ENCODE peak calls at places on chromosomes 16 and 17, in six cellular contexts. One of them, this sample, is unnamed.

GRCh38 chr17:15409721-15410247 is 57.6 kb downstream of the CDRT4 start:
- DNase-seq in RWPE2: no peak
- DNase-seq in tibial artery: peak; percentile 67
- DNase-seq in kidney: no peak
- DNase-seq in CD4-positive, CD25-positive, alpha-beta regulatory T cell: no peak
- DNase-seq in right atrium auricular region: peak; percentile 81
- DNase-seq in this sample: no peak

GRCh38 chr17:61335845-61336655 is 63.6 kb upstream of the TBX2 start:
- DNase-seq in tibial artery: no peak
- DNase-seq in right atrium auricular region: no peak
- DNase-seq in RWPE2: no peak
- DNase-seq in CD4-positive, CD25-positive, alpha-beta regulatory T cell: no peak
- DNase-seq in kidney: no peak
- DNase-seq in this sample: peak; percentile 85

GRCh38 chr17:30124273-30124796 is 7.7 kb downstream of the NSRP1 start:
- DNase-seq in right atrium auricular region: no peak
- DNase-seq in tibial artery: no peak
- DNase-seq in CD4-positive, CD25-positive, alpha-beta regulatory T cell: no peak
- DNase-seq in RWPE2: no peak
- DNase-seq in kidney: no peak
- DNase-seq in this sample: no peak

GRCh38 chr17:10149573-10150399 is 48.6 kb downstream of the GAS7 start:
- DNase-seq in right atrium auricular region: no peak
- DNase-seq in RWPE2: no peak
- DNase-seq in tibial artery: no peak
- DNase-seq in kidney: no peak
- DNase-seq in CD4-positive, CD25-positive, alpha-beta regulatory T cell: peak; percentile 36
- DNase-seq in this sample: no peak

GRCh38 chr17:39551879-39552278 is 55.8 kb downstream of the NEUROD2 start:
- DNase-seq in CD4-positive, CD25-positive, alpha-beta regulatory T cell: no peak
- DNase-seq in right atrium auricular region: no peak
- DNase-seq in tibial artery: no peak
- DNase-seq in RWPE2: no peak
- DNase-seq in kidney: no peak
- DNase-seq in this sample: no peak

GRCh38 chr16:1192384-1193073 is 32.5 kb downstream of the TPSG1 start:
- DNase-seq in tibial artery: no peak
- DNase-seq in CD4-positive, CD25-positive, alpha-beta regulatory T cell: no peak
- DNase-seq in RWPE2: no peak
- DNase-seq in kidney: no peak
- DNase-seq in right atrium auricular region: no peak
- DNase-seq in this sample: no peak

GRCh38 chr17:8235676-8236075 is 12.2 kb downstream of the CTC1 start:
- DNase-seq in CD4-positive, CD25-positive, alpha-beta regulatory T cell: no peak
- DNase-seq in RWPE2: no peak
- DNase-seq in right atrium auricular region: no peak
- DNase-seq in kidney: peak; percentile 32
- DNase-seq in tibial artery: no peak
- DNase-seq in this sample: no peak

GRCh38 chr17:40568074-40568836 is 3.0 kb upstream of the CCR7 start:
- DNase-seq in kidney: no peak
- DNase-seq in RWPE2: no peak
- DNase-seq in tibial artery: no peak
- DNase-seq in CD4-positive, CD25-positive, alpha-beta regulatory T cell: no peak
- DNase-seq in right atrium auricular region: no peak
- DNase-seq in this sample: no peak

GRCh38 chr16:89534147-89534788 is 26.1 kb downstream of the SPG7 start:
- DNase-seq in kidney: no peak
- DNase-seq in tibial artery: peak; percentile 64
- DNase-seq in RWPE2: no peak
- DNase-seq in CD4-positive, CD25-positive, alpha-beta regulatory T cell: peak; percentile 66
- DNase-seq in right atrium auricular region: no peak
- DNase-seq in this sample: no peak

GRCh38 chr16:3012246-3012645 is 477 bp upstream of the CLDN9 start:
- DNase-seq in tibial artery: no peak
- DNase-seq in right atrium auricular region: no peak
- DNase-seq in RWPE2: no peak
- DNase-seq in kidney: no peak
- DNase-seq in CD4-positive, CD25-positive, alpha-beta regulatory T cell: no peak
- DNase-seq in this sample: no peak

GRCh38 chr17:12402963-12403622 is 262.6 kb upstream of the MYOCD start:
- DNase-seq in tibial artery: no peak
- DNase-seq in kidney: no peak
- DNase-seq in RWPE2: no peak
- DNase-seq in CD4-positive, CD25-positive, alpha-beta regulatory T cell: no peak
- DNase-seq in right atrium auricular region: no peak
- DNase-seq in this sample: no peak

GRCh38 chr17:49338883-49339282 is 23.2 kb downstream of the ZNF652 start:
- DNase-seq in CD4-positive, CD25-positive, alpha-beta regulatory T cell: no peak
- DNase-seq in tibial artery: no peak
- DNase-seq in kidney: no peak
- DNase-seq in right atrium auricular region: no peak
- DNase-seq in RWPE2: no peak
- DNase-seq in this sample: no peak

GRCh38 chr17:47733047-47733413 is at the start of gene TBX21:
- DNase-seq in kidney: peak; percentile 92
- DNase-seq in tibial artery: peak; percentile 46
- DNase-seq in CD4-positive, CD25-positive, alpha-beta regulatory T cell: peak; percentile 95
- DNase-seq in RWPE2: peak; percentile 75
- DNase-seq in right atrium auricular region: no peak
- DNase-seq in this sample: peak; percentile 40

GRCh38 chr16:15966420-15967222 is 17.2 kb downstream of the ABCC1 start:
- DNase-seq in tibial artery: no peak
- DNase-seq in CD4-positive, CD25-positive, alpha-beta regulatory T cell: no peak
- DNase-seq in RWPE2: peak; percentile 82
- DNase-seq in kidney: no peak
- DNase-seq in right atrium auricular region: no peak
- DNase-seq in this sample: no peak

GRCh38 chr17:80564545-80564944 is 19.9 kb downstream of the RPTOR start:
- DNase-seq in RWPE2: no peak
- DNase-seq in kidney: no peak
- DNase-seq in right atrium auricular region: no peak
- DNase-seq in tibial artery: no peak
- DNase-seq in CD4-positive, CD25-positive, alpha-beta regulatory T cell: no peak
- DNase-seq in this sample: no peak

GRCh38 chr16:2163211-2163881 is 7.8 kb downstream of the TRAF7 start:
- DNase-seq in CD4-positive, CD25-positive, alpha-beta regulatory T cell: no peak
- DNase-seq in right atrium auricular region: no peak
- DNase-seq in kidney: peak; percentile 91
- DNase-seq in RWPE2: peak; percentile 91
- DNase-seq in tibial artery: no peak
- DNase-seq in this sample: no peak

DNA sequence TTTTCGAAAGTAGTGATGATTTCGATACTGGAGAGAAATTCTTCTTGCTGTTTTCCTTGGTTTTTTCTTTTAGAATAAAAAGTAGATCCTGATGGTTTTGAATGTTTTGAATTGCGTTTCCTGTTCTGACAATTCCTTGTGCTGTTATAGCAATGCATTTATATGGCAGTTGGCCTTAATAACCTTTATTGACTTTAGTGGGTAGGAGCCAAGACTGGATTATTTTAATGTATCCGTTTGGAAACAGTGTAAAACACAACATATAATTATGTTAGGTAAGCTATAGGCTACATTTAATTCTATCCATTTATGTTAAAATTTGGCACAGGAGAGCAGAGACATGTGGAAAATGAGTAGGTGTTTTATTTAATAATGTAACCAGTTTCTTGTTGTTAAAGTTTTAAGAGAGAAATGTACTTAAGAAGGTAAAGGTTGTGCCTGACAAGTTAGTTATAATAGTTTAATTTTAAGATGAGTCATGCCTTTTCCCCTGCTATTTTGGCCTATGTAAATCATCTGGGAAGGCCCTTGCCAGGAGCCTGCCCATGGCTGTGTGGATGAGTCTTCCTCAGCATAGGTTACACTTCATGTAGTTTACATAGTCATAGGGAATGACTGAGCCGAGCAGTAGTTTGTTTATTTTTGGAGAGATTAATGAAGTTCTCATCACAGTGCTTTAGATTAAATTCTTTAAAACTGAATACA is 189.9 kb downstream of the FTO start:
- DNase-seq in tibial artery: no peak
- DNase-seq in right atrium auricular region: no peak
- DNase-seq in CD4-positive, CD25-positive, alpha-beta regulatory T cell: no peak
- DNase-seq in kidney: no peak
- DNase-seq in RWPE2: no peak
- DNase-seq in this sample: no peak
- H3K4me1 ChIP-seq in tibial artery: peaks cover 31% of the 10 kb centered on the region
- H3K4me1 ChIP-seq in right atrium auricular region: no peaks in the 10 kb centered on the region
- H3K4me1 ChIP-seq in CD4-positive, CD25-positive, alpha-beta regulatory T cell: no peaks in the 10 kb centered on the region
- H3K4me1 ChIP-seq in kidney: peaks cover 3% of the 10 kb centered on the region
- H3K4me1 ChIP-seq in RWPE2: peaks cover 25% of the 10 kb centered on the region
- H3K4me1 ChIP-seq in this sample: no peaks in the 10 kb centered on the region

DNA sequence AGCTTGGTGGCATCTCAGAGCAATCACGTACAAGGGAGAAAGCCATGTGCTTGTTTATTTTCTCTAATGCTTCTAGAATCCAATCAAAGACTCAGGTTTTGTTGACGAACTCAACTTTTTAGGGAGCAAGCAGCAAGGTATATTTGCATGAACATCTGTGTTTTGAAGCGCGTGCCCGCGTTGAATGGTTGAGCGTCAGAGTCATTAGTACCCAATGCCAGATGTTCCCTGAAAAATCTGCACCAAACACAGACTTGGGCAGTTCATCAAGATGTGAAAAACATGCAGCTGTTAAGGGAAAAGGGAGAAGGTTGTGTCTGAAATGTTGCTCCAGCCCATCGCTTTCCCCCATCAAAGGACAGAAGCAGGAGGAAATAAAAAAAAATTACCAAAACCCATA is 170.4 kb downstream of the SNX29 start:
- DNase-seq in tibial artery: no peak
- DNase-seq in right atrium auricular region: no peak
- DNase-seq in RWPE2: no peak
- DNase-seq in CD4-positive, CD25-positive, alpha-beta regulatory T cell: no peak
- DNase-seq in kidney: no peak
- DNase-seq in this sample: no peak
- H3K9me3 ChIP-seq in tibial artery: no peaks in the 10 kb centered on the region
- H3K9me3 ChIP-seq in right atrium auricular region: no peaks in the 10 kb centered on the region
- H3K9me3 ChIP-seq in RWPE2: no peaks in the 10 kb centered on the region
- H3K9me3 ChIP-seq in CD4-positive, CD25-positive, alpha-beta regulatory T cell: no peaks in the 10 kb centered on the region
- H3K9me3 ChIP-seq in kidney: no peaks in the 10 kb centered on the region
- H3K9me3 ChIP-seq in this sample: no peaks in the 10 kb centered on the region

GRCh38 chr17:82241926-82242697 is 13.3 kb downstream of the SLC16A3 start:
- DNase-seq in kidney: peak; percentile 85
- DNase-seq in RWPE2: peak; percentile 79
- DNase-seq in tibial artery: no peak
- DNase-seq in CD4-positive, CD25-positive, alpha-beta regulatory T cell: no peak
- DNase-seq in right atrium auricular region: no peak
- DNase-seq in this sample: peak; percentile 68

GRCh38 chr17:82243648-82244412 is 15.0 kb downstream of the SLC16A3 start:
- DNase-seq in right atrium auricular region: no peak
- DNase-seq in tibial artery: no peak
- DNase-seq in RWPE2: no peak
- DNase-seq in CD4-positive, CD25-positive, alpha-beta regulatory T cell: no peak
- DNase-seq in kidney: no peak
- DNase-seq in this sample: no peak

GRCh38 chr17:82242977-82243647 is 14.3 kb downstream of the SLC16A3 start:
- DNase-seq in RWPE2: peak; percentile 90
- DNase-seq in right atrium auricular region: peak; percentile 83
- DNase-seq in kidney: peak; percentile 91
- DNase-seq in CD4-positive, CD25-positive, alpha-beta regulatory T cell: no peak
- DNase-seq in tibial artery: peak; percentile 82
- DNase-seq in this sample: peak; percentile 73

GRCh38 chr17:82241183-82241925 is 12.5 kb downstream of the SLC16A3 start:
- DNase-seq in kidney: peak; percentile 95
- DNase-seq in right atrium auricular region: peak; percentile 81
- DNase-seq in tibial artery: peak; percentile 88
- DNase-seq in RWPE2: peak; percentile 98
- DNase-seq in CD4-positive, CD25-positive, alpha-beta regulatory T cell: no peak
- DNase-seq in this sample: peak; percentile 56

GRCh38 chr17:82242698-82242976 is 13.8 kb downstream of the SLC16A3 start:
- DNase-seq in tibial artery: no peak
- DNase-seq in RWPE2: peak; percentile 72
- DNase-seq in kidney: peak; percentile 73
- DNase-seq in right atrium auricular region: no peak
- DNase-seq in CD4-positive, CD25-positive, alpha-beta regulatory T cell: no peak
- DNase-seq in this sample: no peak
- H3K27ac ChIP-seq in tibial artery: peak overlapping the region; percentile 84
- H3K27ac ChIP-seq in RWPE2: peak overlapping the region; percentile 91
- H3K27ac ChIP-seq in kidney: peak overlapping the region; percentile 38
- H3K27ac ChIP-seq in right atrium auricular region: peak overlapping the region; percentile 78
- H3K27ac ChIP-seq in CD4-positive, CD25-positive, alpha-beta regulatory T cell: no peak overlapping the region
- H3K27ac ChIP-seq in this sample: no peak overlapping the region

DNA sequence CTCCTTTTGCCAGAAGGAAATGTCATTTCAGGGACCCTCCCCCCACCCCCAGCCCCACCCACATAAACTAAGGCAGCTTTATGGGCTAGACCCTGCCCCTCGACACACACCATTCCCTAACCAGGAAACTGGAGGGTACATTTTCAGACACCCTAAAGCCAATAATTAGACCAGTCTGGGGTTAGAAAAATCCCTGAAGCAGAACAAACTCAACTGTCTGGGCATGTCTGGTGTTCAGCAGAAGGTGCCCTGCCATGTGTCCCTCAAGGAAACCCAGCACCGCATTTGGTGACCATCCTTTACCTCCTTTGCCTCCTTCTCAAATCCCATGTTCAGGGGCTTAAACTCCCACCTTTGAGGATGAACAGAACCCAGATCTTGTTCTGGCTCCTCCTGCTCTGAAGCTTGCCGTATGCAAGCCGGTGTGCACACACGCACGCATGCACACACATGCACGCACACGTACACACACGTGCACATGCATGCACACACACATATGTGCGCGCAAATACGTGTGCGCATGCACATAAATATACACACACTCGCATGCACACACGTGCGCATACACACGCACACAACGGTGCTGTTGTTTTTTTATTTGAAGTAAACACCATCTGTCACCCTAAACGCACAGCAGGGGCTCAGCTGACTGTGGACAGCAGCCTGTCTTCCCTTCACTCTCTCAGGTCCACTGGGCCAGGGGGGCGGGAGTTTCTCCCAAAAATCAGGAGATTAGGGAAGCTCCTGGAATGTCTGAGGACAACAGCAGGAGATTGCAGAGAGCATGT is 156.8 kb upstream of the TNRC6C start:
- DNase-seq in right atrium auricular region: no peak
- DNase-seq in RWPE2: no peak
- DNase-seq in CD4-positive, CD25-positive, alpha-beta regulatory T cell: no peak
- DNase-seq in kidney: peak; percentile 6
- DNase-seq in tibial artery: no peak
- DNase-seq in this sample: no peak
- H3K4me1 ChIP-seq in right atrium auricular region: no peaks in the 10 kb centered on the region
- H3K4me1 ChIP-seq in RWPE2: no peaks in the 10 kb centered on the region
- H3K4me1 ChIP-seq in CD4-positive, CD25-positive, alpha-beta regulatory T cell: no peaks in the 10 kb centered on the region
- H3K4me1 ChIP-seq in kidney: no peaks in the 10 kb centered on the region
- H3K4me1 ChIP-seq in tibial artery: peaks cover 15% of the 10 kb centered on the region
- H3K4me1 ChIP-seq in this sample: no peaks in the 10 kb centered on the region

DNA sequence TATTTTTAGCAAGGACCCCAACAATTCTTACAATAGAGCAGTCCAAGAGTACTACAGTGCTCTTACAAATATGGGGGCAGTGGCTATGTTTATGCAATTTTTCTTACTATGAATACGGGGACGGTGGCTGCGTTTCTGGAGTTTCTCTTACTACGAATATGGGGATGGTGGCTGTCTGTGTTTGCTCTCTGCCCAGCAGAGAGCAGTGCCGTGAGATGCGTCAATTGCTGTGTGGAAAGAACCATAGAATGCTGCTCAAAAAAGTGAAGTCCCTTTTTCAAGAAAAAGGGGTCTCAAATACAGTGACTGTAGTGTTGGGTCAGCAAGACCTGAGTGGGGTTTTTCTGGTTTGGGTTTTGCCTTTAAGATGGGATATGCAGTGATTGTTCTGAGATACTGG is 53.9 kb downstream of the KNOP1 start:
- DNase-seq in kidney: no peak
- DNase-seq in right atrium auricular region: no peak
- DNase-seq in CD4-positive, CD25-positive, alpha-beta regulatory T cell: no peak
- DNase-seq in RWPE2: no peak
- DNase-seq in tibial artery: no peak
- DNase-seq in this sample: no peak
- H3K9me3 ChIP-seq in kidney: peaks cover 3% of the 10 kb centered on the region
- H3K9me3 ChIP-seq in right atrium auricular region: peaks cover 4% of the 10 kb centered on the region
- H3K9me3 ChIP-seq in CD4-positive, CD25-positive, alpha-beta regulatory T cell: no peaks in the 10 kb centered on the region
- H3K9me3 ChIP-seq in RWPE2: no peaks in the 10 kb centered on the region
- H3K9me3 ChIP-seq in tibial artery: no peaks in the 10 kb centered on the region
- H3K9me3 ChIP-seq in this sample: no peaks in the 10 kb centered on the region